ENCODE peak calls at places on chromosomes 7 and 10, in seven cellular contexts. Z is anterior cingulate cortex, C is NCI-H1092 treated with DMSO at 0.1 percent for 48 hours, U is hepatocyte, R is GM04503, I is mucosa of gallbladder, T is Calu3. Q is an unnamed sample.

GRCh38 chr10:22648547-22648961 is 65.8 kb downstream of the PIP4K2A start:
- DNase-seq in Z (no peak), C (no peak), U (no peak), R (peak), I (no peak), T (no peak), Q (no peak)

GRCh38 chr7:24727165-24728120 is 29.8 kb downstream of the GSDME start:
- DNase-seq in Z (no peak), C (no peak), U (no peak), R (no peak), I (no peak), T (no peak), Q (no peak)

GRCh38 chr7:111783867-111784266 is 221.6 kb upstream of the IMMP2L start:
- DNase-seq in Z (no peak), C (no peak), U (no peak), R (no peak), I (no peak), T (no peak), Q (no peak)

GRCh38 chr10:77801474-77802238 is 124.9 kb downstream of the DLG5 start:
- DNase-seq in Z (no peak), C (no peak), U (no peak), R (peak), I (no peak), T (no peak), Q (no peak)

GRCh38 chr7:101875215-101875846 is 57.9 kb downstream of the CUX1 start:
- DNase-seq in Z (no peak), C (no peak), U (no peak), R (no peak), I (no peak), T (no peak), Q (no peak)

GRCh38 chr10:96670786-96671185 is 49.5 kb downstream of the PIK3AP1 start:
- DNase-seq in Z (no peak), C (peak), U (no peak), R (no peak), I (no peak), T (no peak), Q (peak)

GRCh38 chr7:2573747-2574146 is 15.0 kb downstream of the IQCE start:
- DNase-seq in Z (no peak), C (no peak), U (no peak), R (no peak), I (no peak), T (no peak), Q (no peak)

GRCh38 chr7:45695249-45695995 is 121.3 kb downstream of the ADCY1 start:
- DNase-seq in Z (no peak), C (no peak), U (no peak), R (no peak), I (no peak), T (no peak), Q (no peak)

GRCh38 chr10:132708441-132708840 is 77.5 kb downstream of the NKX6-2 start:
- DNase-seq in Z (no peak), C (no peak), U (no peak), R (no peak), I (no peak), T (no peak), Q (no peak)

GRCh38 chr10:133537551-133538545 is 10.7 kb downstream of the CYP2E1 start:
- DNase-seq in Z (no peak), C (no peak), U (no peak), R (no peak), I (no peak), T (no peak), Q (no peak)

GRCh38 chr10:108970016-108970415 is 953.3 kb downstream of the XPNPEP1 start:
- DNase-seq in Z (no peak), C (no peak), U (peak), R (no peak), I (peak), T (no peak), Q (no peak)

GRCh38 chr7:155729847-155730246 is 82.4 kb downstream of the SHH start:
- DNase-seq in Z (no peak), C (peak), U (no peak), R (no peak), I (no peak), T (peak), Q (no peak)

GRCh38 chr10:5078781-5079180 is 15.4 kb upstream of the AKR1C3 start:
- DNase-seq in Z (no peak), C (no peak), U (no peak), R (no peak), I (no peak), T (no peak), Q (no peak)

GRCh38 chr7:104552102-104552501 is 223.7 kb downstream of the LHFPL3 start:
- DNase-seq in Z (no peak), C (no peak), U (peak), R (no peak), I (peak), T (peak), Q (no peak)

GRCh38 chr10:44628921-44629320 is 244.0 kb upstream of the CXCL12 start:
- DNase-seq in Z (no peak), C (no peak), U (peak), R (peak), I (no peak), T (no peak), Q (no peak)

GRCh38 chr10:62388328-62388727 is 14.2 kb downstream of the ZNF365 start:
- DNase-seq in Z (peak), C (no peak), U (no peak), R (no peak), I (no peak), T (no peak), Q (no peak)

GRCh38 chr7:26090927-26091519 is 61.0 kb upstream of the NFE2L3 start:
- DNase-seq in Z (no peak), C (peak), U (peak), R (no peak), I (no peak), T (peak), Q (peak)

GRCh38 chr10:117374506-117375359 is 507 bp downstream of the PDZD8 start:
- DNase-seq in Z (peak), C (peak), U (peak), R (no peak), I (peak), T (no peak), Q (no peak)

GRCh38 chr10:32893431-32893830 is 64.6 kb downstream of the ITGB1 start:
- DNase-seq in Z (no peak), C (no peak), U (no peak), R (no peak), I (no peak), T (no peak), Q (no peak)

GRCh38 chr7:116953372-116953726 is at the start of gene ST7:
- DNase-seq in Z (peak), C (peak), U (peak), R (peak), I (peak), T (peak), Q (peak)

GRCh38 chr7:146146866-146147265 is 30.3 kb downstream of the CNTNAP2 start:
- DNase-seq in Z (no peak), C (peak), U (no peak), R (peak), I (no peak), T (no peak), Q (no peak)

GRCh38 chr10:9096288-9096687 is 1041.8 kb downstream of the GATA3 start:
- DNase-seq in Z (no peak), C (no peak), U (no peak), R (no peak), I (no peak), T (no peak), Q (no peak)

Q was measured in COR-L47.